ENCODE peak calls at places on chromosomes 2 and 18, in six cellular contexts. H, J, W, X, U and K are unnamed samples.

GRCh38 chr2:77519164-77519887 is 2.9 kb downstream of the LRRTM4 start:
- DNase-seq in U (no peak), W (no peak), H (no peak), J (no peak), X (no peak), K (no peak)

GRCh38 chr2:23386422-23387220 is 1.6 kb downstream of the KLHL29 start:
- DNase-seq in X (no peak), H (peak; percentile 31), W (peak; percentile 31), U (no peak), J (peak; percentile 10), K (no peak)

GRCh38 chr2:45741451-45741850 is 90.0 kb downstream of the PRKCE start:
- DNase-seq in X (no peak), U (no peak), W (no peak), J (no peak), H (no peak), K (no peak)

GRCh38 chr18:28960146-28960545 is 783.2 kb upstream of the CDH2 start:
- DNase-seq in X (no peak), J (peak; percentile 64), H (no peak), W (no peak), U (no peak), K (no peak)

GRCh38 chr2:138183700-138184099 is 219.4 kb downstream of the HNMT start:
- DNase-seq in X (no peak), J (no peak), U (no peak), W (no peak), H (no peak), K (no peak)

GRCh38 chr2:55168221-55169154 is 63.6 kb downstream of the CLHC1 start:
- DNase-seq in W (no peak), X (no peak), U (no peak), H (peak; percentile 51), J (peak; percentile 60), K (peak; percentile 79)

GRCh38 chr2:44392338-44392943 is 30.7 kb downstream of the CAMKMT start:
- DNase-seq in H (peak; percentile 16), U (no peak), W (peak; percentile 50), J (no peak), X (peak; percentile 3), K (peak; percentile 24)

GRCh38 chr18:26457611-26458350 is 90.6 kb downstream of the KCTD1 start:
- DNase-seq in X (no peak), U (no peak), H (no peak), W (peak; percentile 66), J (no peak), K (no peak)

GRCh38 chr2:230893881-230894781 is 29.4 kb downstream of the ITM2C start:
- DNase-seq in U (no peak), H (no peak), J (no peak), X (no peak), W (no peak), K (no peak)

GRCh38 chr18:48959921-48960920 is 9.5 kb upstream of the SMAD7 start:
- DNase-seq in J (peak; percentile 70), W (no peak), X (no peak), H (no peak), U (no peak), K (peak; percentile 56)

GRCh38 chr2:85216051-85216431 is 82.8 kb downstream of the TCF7L1 start:
- DNase-seq in J (no peak), H (no peak), U (no peak), W (peak; percentile 16), X (no peak), K (no peak)

GRCh38 chr2:10993001-10993481 is 81.3 kb downstream of the KCNF1 start:
- DNase-seq in H (no peak), U (peak; percentile 28), X (no peak), W (no peak), J (peak; percentile 51), K (peak; percentile 80)

GRCh38 chr2:14750433-14750832 is 117.9 kb downstream of the LRATD1 start:
- DNase-seq in U (no peak), X (no peak), W (no peak), H (no peak), J (no peak), K (no peak)

GRCh38 chr2:235500761-235501662 is 7.2 kb downstream of the AGAP1 start:
- DNase-seq in U (no peak), W (no peak), H (no peak), J (peak; percentile 59), X (no peak), K (peak; percentile 59)

GRCh38 chr18:57666818-57667497 is 45.3 kb upstream of the NARS1 start:
- DNase-seq in H (no peak), W (no peak), X (no peak), J (no peak), U (no peak), K (no peak)

GRCh38 chr2:68167186-68167585 is 9.5 kb downstream of the PNO1 start:
- DNase-seq in H (no peak), X (no peak), W (no peak), J (no peak), U (no peak), K (no peak)

GRCh38 chr2:125567100-125567499 is 1088.9 kb upstream of the GYPC start:
- DNase-seq in H (no peak), W (no peak), X (no peak), U (no peak), J (no peak), K (no peak)

GRCh38 chr2:232901711-232902578 is 31.9 kb downstream of the SNORC start:
- DNase-seq in H (no peak), U (peak; percentile 81), W (no peak), J (peak; percentile 87), X (no peak), K (peak; percentile 67)

GRCh38 chr2:121185111-121185510 is 99.9 kb downstream of the TFCP2L1 start:
- DNase-seq in W (no peak), X (no peak), J (no peak), H (no peak), U (no peak), K (no peak)

GRCh38 chr18:63016270-63016669 is 300.9 kb downstream of the PHLPP1 start:
- DNase-seq in J (peak; percentile 12), H (peak; percentile 66), U (peak; percentile 14), W (peak; percentile 47), X (peak; percentile 3), K (peak; percentile 23)

GRCh38 chr2:233851169-233851568 is 3.2 kb downstream of the HJURP start:
- DNase-seq in J (no peak), X (no peak), H (no peak), W (no peak), U (no peak), K (no peak)

GRCh38 chr2:46651363-46652099 is 172.2 kb downstream of the TMEM247 start:
- DNase-seq in J (no peak), W (no peak), X (no peak), H (no peak), U (no peak), K (no peak)

GRCh38 chr2:137968477-137969417 is 4.5 kb downstream of the HNMT start:
- DNase-seq in W (no peak), J (no peak), X (no peak), U (no peak), H (no peak), K (no peak)

GRCh38 chr2:62794791-62795190 is 89.3 kb downstream of the EHBP1 start:
- DNase-seq in U (no peak), W (no peak), J (peak; percentile 76), H (no peak), X (no peak), K (peak; percentile 48)

GRCh38 chr2:2698182-2699116 is 367.4 kb upstream of the MYT1L start:
- DNase-seq in U (no peak), X (no peak), W (peak; percentile 41), J (no peak), H (peak; percentile 39), K (no peak)

GRCh38 chr18:49238433-49239042 is 221.9 kb downstream of the DYM start:
- DNase-seq in J (no peak), X (no peak), H (no peak), U (no peak), W (peak; percentile 40), K (no peak)

GRCh38 chr2:239306274-239307220 is 94.3 kb downstream of the HDAC4 start:
- DNase-seq in U (no peak), H (no peak), X (no peak), W (no peak), J (no peak), K (no peak)

GRCh38 chr2:1717129-1717528 is 27.2 kb downstream of the PXDN start:
- DNase-seq in J (peak; percentile 76), W (peak; percentile 35), U (no peak), H (no peak), X (no peak), K (no peak)

GRCh38 chr18:65906621-65907034 is 155.8 kb downstream of the CDH7 start:
- DNase-seq in U (no peak), J (no peak), W (no peak), H (no peak), X (no peak), K (no peak)

GRCh38 chr2:166468124-166469024 is 25.7 kb downstream of the SCN7A start:
- DNase-seq in H (no peak), U (no peak), J (no peak), W (no peak), X (no peak), K (no peak)

GRCh38 chr2:317501-318424 is 29.9 kb upstream of the ALKAL2 start:
- DNase-seq in H (no peak), U (no peak), X (no peak), W (no peak), J (peak; percentile 62), K (no peak)

GRCh38 chr2:231464576-231465540 is 574 bp upstream of the NCL start:
- DNase-seq in W (peak; percentile 99), X (peak; percentile 95), H (peak; percentile 93), U (no peak), J (no peak), K (no peak)

GRCh38 chr18:28647961-28648360 is 471.0 kb upstream of the CDH2 start:
- DNase-seq in X (no peak), W (no peak), H (no peak), U (no peak), J (no peak), K (no peak)

GRCh38 chr2:9311488-9311887 is 104.9 kb downstream of the ASAP2 start:
- DNase-seq in U (no peak), H (no peak), J (peak; percentile 92), W (no peak), X (no peak), K (peak; percentile 42)